ENCODE peak calls at places on chromosomes 13 and 19, in eight cellular contexts. O is stimulated activated CD8-positive, alpha-beta memory T cell treated with anti-CD3 and anti-CD28 coated beads, Interleukin-2, amount 100 ng/mL, for 1 hour; W is PC-3; E is CD4-positive, alpha-beta memory T cell; T is effector memory CD4-positive, alpha-beta T cell; B is foreskin fibroblast; R is stimulated activated CD4-positive, alpha-beta T cell treated with anti-CD3 and anti-CD28 coated beads, TNF-alpha, amount 100 ng/mL, for 48 hours; U is hepatic stellate cell. N is an unnamed sample.

GRCh38 chr13:100523994-100524393 is 64.6 kb downstream of the GGACT start:
- DNase-seq in O (no peak), W (no peak), E (no peak), T (no peak), B (no peak), R (no peak), U (no peak), N (no peak)

GRCh38 chr13:95438297-95438696 is 114.2 kb upstream of the CLDN10 start:
- DNase-seq in O (no peak), W (no peak), E (no peak), T (no peak), B (no peak), R (no peak), U (no peak), N (no peak)

GRCh38 chr19:11577451-11578341 is at the start of gene ACP5:
- DNase-seq in O (no peak), W (no peak), E (no peak), T (no peak), B (no peak), R (no peak), U (peak; percentile 47), N (no peak)

GRCh38 chr13:91699863-91700262 is 301.4 kb downstream of the GPC5 start:
- DNase-seq in O (no peak), W (no peak), E (no peak), T (no peak), B (no peak), R (no peak), U (no peak), N (no peak)

GRCh38 chr13:112821340-112822055 is 131.7 kb downstream of the ATP11A start:
- DNase-seq in O (no peak), W (no peak), E (no peak), T (no peak), B (peak; percentile 14), R (no peak), U (no peak), N (no peak)

GRCh38 chr13:110306340-110306959 is 507 bp downstream of the COL4A1 start:
- DNase-seq in O (no peak), W (no peak), E (no peak), T (no peak), B (no peak), R (no peak), U (no peak), N (peak; percentile 80)

GRCh38 chr13:88919970-88920628 is 1248.9 kb downstream of the SLITRK5 start:
- DNase-seq in O (no peak), W (no peak), E (no peak), T (no peak), B (no peak), R (no peak), U (no peak), N (no peak)

GRCh38 chr13:67416047-67416925 is 186.2 kb upstream of the PCDH9 start:
- DNase-seq in O (no peak), W (peak; percentile 45), E (no peak), T (no peak), B (peak; percentile 10), R (no peak), U (peak; percentile 18), N (peak; percentile 31)

GRCh38 chr19:7492142-7493055 is 3.6 kb upstream of the PEX11G start:
- DNase-seq in O (no peak), W (no peak), E (no peak), T (no peak), B (peak; percentile 43), R (no peak), U (no peak), N (peak; percentile 57)

GRCh38 chr19:29264897-29265296 is 51.9 kb upstream of the UQCRFS1 start:
- DNase-seq in O (no peak), W (no peak), E (no peak), T (no peak), B (no peak), R (no peak), U (no peak), N (no peak)

GRCh38 chr13:113976711-113977684 is 3.1 kb upstream of the C13orf46 start:
- DNase-seq in O (no peak), W (peak; percentile 68), E (no peak), T (no peak), B (peak; percentile 33), R (no peak), U (peak; percentile 94), N (peak; percentile 73)

GRCh38 chr13:50634339-50634738 is 209.2 kb downstream of the DLEU7 start:
- DNase-seq in O (no peak), W (no peak), E (no peak), T (no peak), B (no peak), R (no peak), U (no peak), N (no peak)

GRCh38 chr13:44207476-44207875 is 166.1 kb upstream of the SERP2 start:
- DNase-seq in O (no peak), W (peak; percentile 85), E (no peak), T (no peak), B (no peak), R (no peak), U (no peak), N (no peak)

GRCh38 chr13:36858285-36858684 is 39.3 kb downstream of the RFXAP start:
- DNase-seq in O (no peak), W (peak; percentile 73), E (no peak), T (no peak), B (peak; percentile 32), R (no peak), U (peak; percentile 23), N (peak; percentile 85)

GRCh38 chr19:39871886-39872866 is 26.0 kb upstream of the FBL start:
- DNase-seq in O (no peak), W (no peak), E (no peak), T (no peak), B (no peak), R (no peak), U (no peak), N (no peak)

GRCh38 chr13:31947105-31947504 is 84.5 kb upstream of the FRY start:
- DNase-seq in O (no peak), W (no peak), E (no peak), T (no peak), B (no peak), R (no peak), U (no peak), N (no peak)

GRCh38 chr19:19513671-19514070 is 1.7 kb downstream of the TSSK6 start:
- DNase-seq in O (no peak), W (no peak), E (no peak), T (no peak), B (no peak), R (no peak), U (no peak), N (no peak)

GRCh38 chr19:44912854-44913253 is 1.6 kb upstream of the APOC1 start:
- DNase-seq in O (no peak), W (no peak), E (no peak), T (no peak), B (no peak), R (no peak), U (no peak), N (no peak)

GRCh38 chr19:29079331-29079730 is 133.6 kb downstream of the UQCRFS1 start:
- DNase-seq in O (no peak), W (no peak), E (no peak), T (no peak), B (no peak), R (no peak), U (no peak), N (no peak)

GRCh38 chr13:55999709-56000108 is 1141.0 kb upstream of the PRR20A start:
- DNase-seq in O (no peak), W (no peak), E (no peak), T (no peak), B (no peak), R (no peak), U (no peak), N (no peak)

GRCh38 chr13:98942485-98942884 is 35.4 kb downstream of the DOCK9 start:
- DNase-seq in O (no peak), W (no peak), E (no peak), T (no peak), B (no peak), R (no peak), U (no peak), N (no peak)

GRCh38 chr19:16118489-16119033 is 6.9 kb downstream of the RAB8A start:
- DNase-seq in O (no peak), W (no peak), E (no peak), T (no peak), B (no peak), R (peak; percentile 47), U (no peak), N (no peak)

GRCh38 chr19:43470288-43470687 is 4.9 kb upstream of the LYPD3 start:
- DNase-seq in O (peak; percentile 32), W (peak; percentile 80), E (peak; percentile 22), T (peak; percentile 49), B (peak; percentile 55), R (no peak), U (no peak), N (peak; percentile 7)

GRCh38 chr19:17835182-17836006 is 12.4 kb downstream of the JAK3 start:
- DNase-seq in O (no peak), W (no peak), E (no peak), T (no peak), B (no peak), R (no peak), U (no peak), N (no peak)

GRCh38 chr13:50340566-50341287 is 325.5 kb downstream of the KCNRG start:
- DNase-seq in O (no peak), W (no peak), E (no peak), T (no peak), B (no peak), R (no peak), U (no peak), N (no peak)

GRCh38 chr19:39539165-39539518 is 819 bp downstream of the EID2 start:
- DNase-seq in O (no peak), W (peak; percentile 34), E (no peak), T (no peak), B (peak; percentile 9), R (no peak), U (no peak), N (no peak)

GRCh38 chr13:67792151-67792665 is 562.1 kb upstream of the PCDH9 start:
- DNase-seq in O (no peak), W (no peak), E (no peak), T (no peak), B (no peak), R (no peak), U (no peak), N (peak; percentile 19)

N was measured in adipocyte.